ENCODE peak calls at places on chromosome 1, in seven cellular contexts. Q is neural progenitor cell, D is fibroblast of lung, Z is PC-9, I is hepatocyte, N is endothelial cell of umbilical vein, E is astrocyte. X is an unnamed sample.
A peak's percentile ranks its signal among the peaks of the same experiment; 100 is the strongest.

GRCh38 chr1:183433703-183434102 is 15.5 kb upstream of the NMNAT2 start:
- DNase-seq in Q (no peak), D (no peak), Z (no peak), I (no peak), N (no peak), E (no peak), X (no peak)

GRCh38 chr1:201999625-202000238 is 10.7 kb upstream of the ELF3 start:
- DNase-seq in Q (peak; percentile 74), D (peak; percentile 52), Z (no peak), I (peak; percentile 80), N (peak; percentile 39), E (no peak), X (peak; percentile 70)

GRCh38 chr1:4126731-4127594 is 226.9 kb upstream of the C1orf174 start:
- DNase-seq in Q (no peak), D (no peak), Z (no peak), I (no peak), N (no peak), E (no peak), X (no peak)

GRCh38 chr1:160646711-160647328 is at the start of gene SLAMF1:
- DNase-seq in Q (no peak), D (no peak), Z (no peak), I (no peak), N (no peak), E (no peak), X (peak; percentile 98)

GRCh38 chr1:206674745-206675175 is 9.9 kb upstream of the MAPKAPK2 start:
- DNase-seq in Q (no peak), D (peak; percentile 100), Z (peak; percentile 81), I (peak; percentile 83), N (no peak), E (peak; percentile 100), X (no peak)

GRCh38 chr1:24318988-24319863 is at the start of gene GRHL3:
- DNase-seq in Q (no peak), D (no peak), Z (peak; percentile 72), I (peak; percentile 76), N (no peak), E (peak; percentile 17), X (no peak)

GRCh38 chr1:172107261-172107820 is 266.0 kb downstream of the DNM3 start:
- DNase-seq in Q (no peak), D (peak; percentile 31), Z (no peak), I (no peak), N (no peak), E (no peak), X (peak; percentile 13)

GRCh38 chr1:226181996-226182714 is 4.4 kb downstream of the ACBD3 start:
- DNase-seq in Q (peak; percentile 33), D (peak; percentile 57), Z (peak; percentile 60), I (peak; percentile 49), N (peak; percentile 46), E (peak; percentile 49), X (peak; percentile 50)

GRCh38 chr1:150257624-150258274 is at the start of gene CA14:
- DNase-seq in Q (peak; percentile 80), D (no peak), Z (no peak), I (no peak), N (no peak), E (no peak), X (peak; percentile 57)

GRCh38 chr1:192732787-192733186 is 76.1 kb upstream of the RGS2 start:
- DNase-seq in Q (no peak), D (no peak), Z (no peak), I (no peak), N (no peak), E (no peak), X (peak; percentile 40)

GRCh38 chr1:94310570-94311270 is 73.3 kb upstream of the ARHGAP29 start:
- DNase-seq in Q (no peak), D (no peak), Z (no peak), I (no peak), N (peak; percentile 43), E (no peak), X (no peak)

GRCh38 chr1:152884506-152884905 is 6.4 kb downstream of the SMCP start:
- DNase-seq in Q (no peak), D (no peak), Z (no peak), I (no peak), N (no peak), E (no peak), X (no peak)

GRCh38 chr1:172990598-172991215 is 60.0 kb downstream of the TNFSF18 start:
- DNase-seq in Q (no peak), D (peak; percentile 57), Z (no peak), I (no peak), N (peak; percentile 61), E (peak; percentile 87), X (no peak)

GRCh38 chr1:100752806-100753205 is 33.3 kb downstream of the VCAM1 start:
- DNase-seq in Q (no peak), D (no peak), Z (no peak), I (no peak), N (no peak), E (peak; percentile 33), X (no peak)

GRCh38 chr1:234102591-234102990 is 198.1 kb downstream of the SLC35F3 start:
- DNase-seq in Q (no peak), D (no peak), Z (no peak), I (no peak), N (no peak), E (peak; percentile 71), X (no peak)

GRCh38 chr1:64269558-64269884 is 66.1 kb downstream of the UBE2U start:
- DNase-seq in Q (no peak), D (no peak), Z (no peak), I (no peak), N (no peak), E (no peak), X (no peak)

DNA sequence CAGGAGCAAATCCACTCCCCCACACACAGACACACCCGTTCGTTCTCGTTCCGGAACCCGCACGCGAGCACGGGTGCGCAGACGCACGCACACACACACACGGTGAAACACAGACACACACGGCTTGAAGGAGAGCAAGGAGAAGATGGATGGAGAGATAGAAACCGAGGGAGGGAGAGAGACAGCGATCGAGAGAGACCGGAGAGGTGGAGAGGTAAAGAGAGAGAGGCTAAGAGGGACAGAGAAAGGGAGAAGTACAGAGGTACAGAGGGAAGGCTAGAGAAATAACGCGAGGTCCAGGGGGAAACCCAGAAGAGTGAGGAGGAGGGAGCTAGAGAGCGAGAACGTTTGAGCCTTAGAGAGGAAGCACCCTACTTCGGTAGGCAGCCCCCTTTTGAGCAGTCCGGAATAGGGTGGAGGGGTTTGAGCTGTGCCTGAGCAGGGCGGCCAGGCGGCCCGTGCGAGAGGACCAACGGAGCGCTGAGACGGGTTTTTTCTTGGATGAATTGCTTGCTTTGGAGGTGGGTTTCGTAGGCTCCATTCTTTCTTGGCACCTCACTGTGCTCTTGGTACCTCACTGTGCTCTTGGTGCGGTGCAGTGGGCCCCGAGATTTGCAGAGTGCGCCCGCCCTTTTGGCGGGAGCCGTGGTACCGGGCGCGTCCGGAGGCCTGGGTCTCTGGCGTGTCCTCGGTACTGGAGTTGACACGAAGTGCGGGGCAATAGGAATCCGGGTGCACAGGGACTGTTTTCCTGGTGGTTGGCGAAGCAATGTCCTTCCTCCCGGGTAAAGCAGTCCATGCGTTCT is 88.4 kb upstream of the RHOU start:
- DNase-seq in Q (peak; percentile 60), D (peak; percentile 41), Z (peak; percentile 11), I (peak; percentile 56), N (peak; percentile 5), E (peak; percentile 11), X (peak; percentile 56)
- TF ChIP-seq EZH2 in Q (no peak), D (no peak), Z (no peak), I (no peak), N (no peak), E (no peak), X (no peak)

DNA sequence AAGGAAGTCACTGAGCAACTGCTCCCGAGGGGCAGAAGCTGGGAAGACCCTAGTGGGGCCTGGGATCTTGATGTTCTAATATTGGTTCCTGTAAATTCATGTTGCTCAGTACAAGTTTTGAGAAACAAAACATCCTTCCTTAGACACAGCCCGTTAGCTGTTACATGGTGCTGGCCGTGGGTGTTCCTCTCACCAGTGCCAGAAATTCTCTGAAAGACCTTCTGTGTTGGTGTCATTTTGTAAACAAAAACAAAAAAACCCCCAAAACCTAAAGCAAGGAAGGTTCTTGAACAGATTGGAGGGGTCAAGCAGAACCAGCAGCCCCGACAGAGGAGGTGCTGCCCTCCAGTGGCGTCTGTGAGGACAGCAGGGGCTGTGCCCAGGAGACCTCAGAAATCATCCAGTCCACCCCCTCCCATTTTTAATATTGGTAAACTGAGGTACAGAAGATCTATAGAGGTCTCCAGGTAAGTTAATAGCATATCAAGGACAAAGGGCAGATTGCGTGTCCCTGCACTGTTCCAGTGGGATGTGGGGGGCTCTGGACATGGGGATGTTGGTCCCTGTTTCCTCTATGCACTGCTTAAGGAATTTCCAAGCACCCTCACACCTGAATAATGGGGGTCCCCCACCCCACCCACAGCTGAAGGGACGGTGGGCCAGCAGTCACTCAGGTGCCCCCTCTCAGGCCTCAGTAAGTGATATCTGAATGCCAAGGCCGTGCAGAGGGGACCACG is 38.2 kb downstream of the SLC2A7 start:
- DNase-seq in Q (peak; percentile 69), D (peak; percentile 42), Z (peak; percentile 44), I (peak; percentile 54), N (peak; percentile 64), E (no peak), X (peak; percentile 56)
- TF ChIP-seq CTCF in Q (peak; percentile 97), D (peak; percentile 91), Z (peak; percentile 82), I (peak; percentile 94), N (peak; percentile 93), E (peak; percentile 90), X (peak; percentile 96)

GRCh38 chr1:231162300-231162969 is 577 bp downstream of the TRIM67 start:
- DNase-seq in Q (peak; percentile 85), D (peak; percentile 10), Z (no peak), I (peak; percentile 74), N (peak; percentile 34), E (peak; percentile 29), X (no peak)

GRCh38 chr1:231162970-231163830 is 1.3 kb downstream of the TRIM67 start:
- DNase-seq in Q (peak; percentile 60), D (no peak), Z (no peak), I (no peak), N (no peak), E (no peak), X (no peak)

GRCh38 chr1:231166398-231166797 is 4.5 kb downstream of the TRIM67 start:
- DNase-seq in Q (no peak), D (no peak), Z (no peak), I (no peak), N (no peak), E (no peak), X (no peak)

GRCh38 chr1:231163831-231164427 is 2.1 kb downstream of the TRIM67 start:
- DNase-seq in Q (no peak), D (no peak), Z (no peak), I (no peak), N (no peak), E (no peak), X (no peak)

GRCh38 chr1:231165371-231165770 is 3.5 kb downstream of the TRIM67 start:
- DNase-seq in Q (no peak), D (peak; percentile 60), Z (no peak), I (no peak), N (no peak), E (no peak), X (no peak)
- H3K27me3 ChIP-seq in Q (peaks cover 67% of the 10 kb centered on the region), D (peaks cover 24% of the 10 kb centered on the region), Z (peaks cover under 1% of the 10 kb centered on the region), I (peaks cover 57% of the 10 kb centered on the region), N (peaks cover 46% of the 10 kb centered on the region), E (peaks cover 11% of the 10 kb centered on the region), X (peaks cover 67% of the 10 kb centered on the region)

DNA sequence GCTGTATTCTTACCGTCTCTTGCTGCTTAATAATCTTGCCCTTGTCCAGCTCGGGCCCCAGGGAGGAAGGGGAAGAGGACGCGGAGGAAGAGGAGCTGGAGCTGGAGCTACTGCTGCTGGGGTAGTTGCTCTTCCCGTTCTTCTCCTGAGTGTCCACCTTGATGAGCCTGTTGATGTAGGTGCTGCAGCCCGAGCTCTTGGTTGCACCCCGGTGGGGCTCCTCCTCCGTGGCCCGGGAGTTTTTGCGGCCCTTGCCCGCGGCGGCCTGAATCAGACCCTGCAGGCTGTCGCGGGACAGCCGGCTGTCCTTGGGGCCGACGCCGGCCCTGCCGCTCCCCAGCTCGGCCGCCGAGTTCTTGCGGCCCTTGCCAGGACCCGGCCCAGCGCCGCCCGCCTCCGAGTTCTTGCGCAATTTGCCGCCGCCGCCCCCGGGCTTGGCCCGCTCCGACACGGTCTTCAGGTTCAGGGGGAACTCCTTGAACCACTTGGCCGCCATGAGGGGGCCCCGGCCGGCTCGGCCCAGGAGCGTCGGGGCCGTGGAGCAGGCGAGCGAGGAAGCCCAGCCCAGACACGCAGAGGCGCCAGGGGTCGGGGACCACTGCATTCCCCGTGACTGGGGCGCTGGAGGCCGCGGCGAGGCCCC is 475 bp upstream of the TDRD10 start:
- DNase-seq in Q (peak; percentile 58), D (no peak), Z (no peak), I (peak; percentile 48), N (peak; percentile 43), E (no peak), X (no peak)
- TF ChIP-seq EZH2 in Q (peak; percentile 99), D (peak; percentile 96), Z (no peak), I (peak; percentile 98), N (no peak), E (peak; percentile 94), X (peak; percentile 98)

X was measured in A673.